ENCODE peak calls at places on chromosome 6, in eight cellular contexts. O is lower lobe of right lung; J is CD8-positive, alpha-beta T cell; P is mucosa of descending colon; U is pancreas; N is left ventricle myocardium inferior; E is ovary; D is spleen. Q is an unnamed sample. For H3K36me3 and H3K4me1, the result is how much of the 10 kb centered on the place peaks cover.

GRCh38 chr6:31541059-31541657 is 645 bp downstream of the DDX39B start:
- DNase-seq in E (peak), O (no peak), N (no peak), J (peak), D (no peak), P (peak), U (peak), Q (peak)

GRCh38 chr6:149896491-149896890 is 1.4 kb downstream of the RAET1E start:
- DNase-seq in J (no peak), D (peak), N (no peak), P (no peak), O (no peak), E (no peak), U (no peak), Q (no peak)

GRCh38 chr6:81783893-81784292 is 31.4 kb upstream of the TENT5A start:
- DNase-seq in E (no peak), U (no peak), N (no peak), O (no peak), P (no peak), D (no peak), J (no peak), Q (no peak)

GRCh38 chr6:105326838-105327745 is 75.8 kb downstream of the PREP start:
- DNase-seq in P (no peak), J (no peak), E (no peak), O (no peak), N (no peak), U (no peak), D (no peak), Q (no peak)

GRCh38 chr6:165864925-165865324 is 201.9 kb upstream of the PDE10A start:
- DNase-seq in O (no peak), N (no peak), E (no peak), D (no peak), J (no peak), P (no peak), U (no peak), Q (no peak)

GRCh38 chr6:155638200-155638599 is 182.6 kb upstream of the NOX3 start:
- DNase-seq in N (no peak), D (no peak), U (no peak), E (no peak), O (no peak), P (no peak), J (no peak), Q (no peak)

GRCh38 chr6:27136077-27136644 is 111.3 kb upstream of the PRSS16 start:
- DNase-seq in U (no peak), O (no peak), N (no peak), D (no peak), E (no peak), J (no peak), P (no peak), Q (no peak)

GRCh38 chr6:168884050-168884645 is 369.5 kb downstream of the THBS2 start:
- DNase-seq in U (no peak), E (no peak), O (no peak), D (peak), N (no peak), P (no peak), J (no peak), Q (no peak)

GRCh38 chr6:104462811-104463599 is 396.7 kb downstream of the HACE1 start:
- DNase-seq in D (no peak), E (no peak), U (no peak), P (no peak), J (no peak), N (no peak), O (no peak), Q (no peak)

GRCh38 chr6:62285612-62286469 is at the start of gene KHDRBS2:
- DNase-seq in D (peak), U (peak), O (peak), E (peak), N (peak), J (peak), P (peak), Q (no peak)

GRCh38 chr6:64085126-64085525 is 449.5 kb downstream of the PHF3 start:
- DNase-seq in E (no peak), O (no peak), P (peak), N (no peak), J (no peak), U (no peak), D (no peak), Q (no peak)

GRCh38 chr6:54525731-54526130 is 217.5 kb downstream of the TINAG start:
- DNase-seq in U (no peak), O (no peak), P (no peak), D (no peak), N (no peak), E (no peak), J (no peak), Q (no peak)

GRCh38 chr6:170368544-170368943 is 62.0 kb downstream of the FAM120B start:
- DNase-seq in D (no peak), E (no peak), J (no peak), O (no peak), U (no peak), N (no peak), P (no peak), Q (no peak)

GRCh38 chr6:170365581-170365980 is 59.0 kb downstream of the FAM120B start:
- DNase-seq in U (no peak), P (no peak), E (no peak), N (no peak), D (no peak), J (no peak), O (no peak), Q (no peak)

GRCh38 chr6:170369439-170369838 is 62.9 kb downstream of the FAM120B start:
- DNase-seq in U (no peak), P (peak), J (no peak), N (no peak), E (no peak), O (no peak), D (no peak), Q (no peak)

GRCh38 chr6:170367241-170367640 is 60.7 kb downstream of the FAM120B start:
- DNase-seq in E (no peak), N (no peak), O (no peak), P (no peak), J (no peak), D (no peak), U (no peak), Q (no peak)

GRCh38 chr6:170366248-170366960 is 59.8 kb downstream of the FAM120B start:
- DNase-seq in E (no peak), D (no peak), U (no peak), J (no peak), N (no peak), O (no peak), P (no peak), Q (no peak)
- H3K36me3 ChIP-seq in E (under half), D (half or more), U (under half), J (under half), N (half or more), O (half or more), P (under half), Q (under half)

GRCh38 chr6:39347201-39347600 is 24.7 kb upstream of the KCNK16 start:
- DNase-seq in D (peak), J (no peak), E (no peak), U (no peak), N (no peak), O (no peak), P (no peak), Q (no peak)
- H3K4me1 ChIP-seq in D (under half), J (under half), E (under half), U (under half), N (under half), O (under half), P (under half), Q (under half)

GRCh38 chr6:130070747-130071146 is 52.4 kb downstream of the L3MBTL3 start:
- DNase-seq in N (no peak), P (no peak), U (no peak), D (no peak), J (no peak), E (no peak), O (no peak), Q (no peak)
- H3K36me3 ChIP-seq in N (under half), P (under half), U (under half), D (half or more), J (under half), E (under half), O (under half), Q (under half)

GRCh38 chr6:41599836-41600445 is 38.3 kb upstream of the MDFI start:
- DNase-seq in J (no peak), D (peak), E (no peak), P (no peak), O (peak), N (no peak), U (no peak), Q (no peak)

GRCh38 chr6:41602422-41602743 is 35.9 kb upstream of the MDFI start:
- DNase-seq in U (no peak), D (peak), P (peak), J (no peak), O (no peak), E (no peak), N (no peak), Q (no peak)

GRCh38 chr6:41600499-41601247 is 37.6 kb upstream of the MDFI start:
- DNase-seq in N (no peak), O (peak), D (peak), U (no peak), E (no peak), P (no peak), J (no peak), Q (no peak)

GRCh38 chr6:41602864-41603608 is 35.2 kb upstream of the MDFI start:
- DNase-seq in J (peak), O (peak), U (peak), E (peak), N (peak), P (peak), D (peak), Q (peak)

DNA sequence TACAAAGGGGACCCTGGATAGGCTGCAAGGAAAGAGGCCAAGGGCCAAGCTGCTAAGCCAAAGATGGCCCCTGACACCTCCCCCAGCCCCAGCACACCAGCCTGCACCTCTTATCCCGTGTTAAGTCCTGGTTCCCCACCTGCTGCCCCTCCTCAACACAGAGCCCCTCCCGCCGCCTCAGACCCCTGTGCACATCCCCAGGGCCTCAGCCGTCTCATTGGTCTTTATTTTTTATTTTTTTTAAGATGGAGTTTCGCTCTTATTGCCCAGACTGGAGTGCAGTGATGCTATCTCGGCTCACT is 37.1 kb upstream of the MDFI start:
- DNase-seq in D (no peak), U (no peak), O (no peak), N (no peak), J (no peak), E (no peak), P (no peak), Q (no peak)
- H3K4me1 ChIP-seq in D (under half), U (under half), O (under half), N (under half), J (under half), E (under half), P (under half), Q (under half)

GRCh38 chr6:170360476-170360875 is 53.9 kb downstream of the FAM120B start:
- DNase-seq in J (no peak), P (no peak), U (no peak), N (no peak), E (no peak), O (no peak), D (no peak), Q (no peak)
- H3K36me3 ChIP-seq in J (under half), P (under half), U (under half), N (half or more), E (under half), O (half or more), D (half or more), Q (under half)

GRCh38 chr6:12083763-12084162 is 71.7 kb downstream of the HIVEP1 start:
- DNase-seq in J (no peak), P (no peak), D (no peak), N (no peak), U (no peak), O (no peak), E (no peak), Q (no peak)

GRCh38 chr6:12082368-12082767 is 70.3 kb downstream of the HIVEP1 start:
- DNase-seq in D (no peak), N (no peak), U (no peak), O (no peak), P (no peak), J (no peak), E (no peak), Q (no peak)

GRCh38 chr6:12081776-12082175 is 69.7 kb downstream of the HIVEP1 start:
- DNase-seq in U (no peak), P (no peak), J (no peak), D (no peak), O (no peak), N (no peak), E (no peak), Q (no peak)

DNA sequence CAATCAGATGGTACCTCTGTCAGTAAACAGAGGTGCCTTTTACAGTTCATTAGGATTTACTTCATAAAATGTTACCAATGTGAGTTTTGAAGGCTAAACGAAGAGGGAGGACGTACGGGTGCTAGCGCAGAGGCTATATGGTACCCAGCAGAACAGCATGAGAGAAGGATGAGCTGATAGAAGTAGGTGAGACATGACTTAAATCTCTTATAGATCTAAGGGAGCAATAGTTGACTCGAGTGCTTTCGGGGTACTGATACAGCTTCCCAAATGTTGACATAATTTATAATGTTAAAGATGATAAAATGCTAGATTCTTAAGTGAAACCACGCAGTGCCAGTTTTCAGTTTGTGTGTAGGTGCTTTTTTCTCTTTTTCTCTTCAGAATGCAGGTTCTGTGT is 72.6 kb downstream of the HIVEP1 start:
- DNase-seq in P (no peak), O (no peak), D (no peak), U (no peak), J (no peak), N (no peak), E (no peak), Q (no peak)
- H3K4me1 ChIP-seq in P (under half), O (under half), D (under half), U (under half), J (under half), N (under half), E (under half), Q (under half)

DNA sequence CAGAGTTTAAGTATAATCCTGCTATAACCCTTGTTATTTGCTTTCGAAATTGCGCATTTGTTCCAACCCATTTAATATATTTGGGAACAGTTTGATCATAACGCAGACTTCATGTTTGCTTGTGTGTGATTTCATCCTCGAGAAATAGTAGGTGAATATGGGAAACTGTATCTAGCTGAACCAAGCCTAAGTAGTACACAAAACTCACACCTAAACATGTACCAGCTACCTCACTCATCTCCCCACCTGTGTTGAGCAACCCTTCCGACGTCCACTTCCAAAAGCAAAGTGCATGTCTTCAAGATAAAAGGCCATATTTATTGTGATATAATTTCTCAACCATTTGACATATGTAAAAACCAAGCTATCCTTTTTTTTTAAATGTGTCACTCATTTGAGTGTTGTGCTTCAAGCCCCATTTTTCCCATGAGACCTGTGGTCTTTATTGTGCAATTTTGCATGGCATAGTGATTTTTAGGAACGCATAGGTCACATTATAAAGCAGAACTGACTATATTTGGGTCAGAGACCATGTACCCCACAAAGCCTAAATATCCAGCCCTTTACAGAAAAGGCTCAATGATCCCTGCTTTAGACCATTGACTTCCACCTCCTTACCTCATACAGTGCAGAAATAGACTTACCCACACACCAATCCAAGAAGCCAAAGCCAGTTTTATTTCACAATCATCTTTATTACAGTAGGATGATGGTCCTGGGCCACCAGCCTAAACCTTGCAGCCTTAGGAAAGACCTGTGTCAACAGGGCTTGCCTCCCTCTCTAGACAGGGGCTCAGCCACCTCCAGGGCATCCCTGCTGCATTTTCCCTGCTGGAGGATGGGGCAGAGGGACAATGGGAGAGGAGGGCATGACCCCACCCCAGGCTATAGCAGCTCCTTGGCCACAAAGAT is 7.1 kb downstream of the CCND3 start:
- DNase-seq in E (no peak), N (no peak), O (no peak), J (no peak), U (no peak), P (no peak), D (no peak), Q (no peak)
- H3K36me3 ChIP-seq in E (under half), N (half or more), O (half or more), J (half or more), U (half or more), P (under half), D (half or more), Q (half or more)

DNA sequence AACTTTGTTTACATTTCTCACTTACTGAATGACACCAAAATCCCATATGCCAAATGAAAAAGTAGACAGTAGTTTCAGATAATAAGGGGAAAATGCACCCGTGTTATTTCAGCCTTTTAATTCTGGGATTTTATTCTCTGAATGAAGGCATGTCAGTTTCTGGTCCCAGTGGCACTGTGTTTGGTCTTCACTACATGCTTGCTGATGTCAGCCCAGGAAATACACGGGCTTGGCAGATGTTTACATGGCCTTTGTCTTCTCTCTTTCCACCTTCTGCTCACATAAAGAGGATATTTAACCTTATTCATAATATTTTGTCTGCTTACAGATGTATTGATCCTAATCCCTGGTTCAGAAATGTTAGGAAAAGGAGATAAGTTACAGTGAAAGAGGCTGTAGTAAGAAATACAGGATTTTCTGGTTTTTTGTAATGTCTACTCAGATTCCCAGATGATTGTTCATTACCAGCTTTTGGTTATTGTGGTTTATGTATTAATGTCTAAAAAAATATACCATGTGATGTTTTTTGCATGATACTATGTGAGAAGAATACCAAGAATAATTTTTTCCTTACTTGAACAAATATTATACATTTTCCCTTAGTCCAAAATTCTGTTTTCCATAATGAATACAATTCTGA is 27.7 kb downstream of the DSE start:
- DNase-seq in D (no peak), P (no peak), N (no peak), J (no peak), O (no peak), E (no peak), U (no peak), Q (no peak)
- H3K4me1 ChIP-seq in D (under half), P (under half), N (under half), J (under half), O (under half), E (under half), U (under half), Q (under half)

Q was measured in CD8-positive, alpha-beta memory T cell.